ENCODE peak calls at places on chromosomes 5 and 9, in seven cellular contexts. U is lung, I is right atrium auricular region, X is tibial nerve, Y is body of pancreas, A is coronary artery, Q is HCT116. N is an unnamed sample.

GRCh38 chr9:135136991-135137390 is 49.5 kb downstream of the OLFM1 start:
- DNase-seq in Y (no peak), X (no peak), A (no peak), Q (no peak), U (no peak), I (no peak), N (no peak)

GRCh38 chr9:116298992-116299391 is 145.4 kb downstream of the PAPPA start:
- DNase-seq in Y (no peak), A (no peak), Q (no peak), X (no peak), I (no peak), U (no peak), N (no peak)

GRCh38 chr5:14265574-14265973 is 122.4 kb downstream of the TRIO start:
- DNase-seq in X (no peak), Q (peak), Y (no peak), A (no peak), I (no peak), U (no peak), N (peak)

GRCh38 chr5:12772276-12772675 is 868.0 kb upstream of the CTNND2 start:
- DNase-seq in U (no peak), I (no peak), Y (no peak), X (no peak), A (no peak), Q (no peak), N (no peak)

GRCh38 chr5:1206521-1207412 is 5.4 kb downstream of the SLC6A19 start:
- DNase-seq in I (no peak), Y (no peak), U (no peak), Q (no peak), X (no peak), A (no peak), N (no peak)

GRCh38 chr5:122761115-122761514 is 13.8 kb upstream of the SNX2 start:
- DNase-seq in X (no peak), Q (no peak), U (no peak), I (no peak), A (no peak), Y (no peak), N (no peak)

GRCh38 chr5:157828949-157829639 is 29.9 kb downstream of the CLINT1 start:
- DNase-seq in X (no peak), U (no peak), Q (no peak), I (no peak), A (no peak), Y (no peak), N (peak)

GRCh38 chr9:90805006-90805993 is 3.7 kb downstream of the SYK start:
- DNase-seq in Y (no peak), U (no peak), A (no peak), I (no peak), X (no peak), Q (no peak), N (no peak)

GRCh38 chr5:9513825-9514224 is 32.0 kb downstream of the SEMA5A start:
- DNase-seq in Y (no peak), Q (no peak), U (no peak), A (no peak), X (no peak), I (no peak), N (peak)

GRCh38 chr9:30039712-30040111 is 2344.7 kb upstream of the ACO1 start:
- DNase-seq in I (no peak), A (no peak), Y (no peak), X (no peak), U (no peak), Q (no peak), N (no peak)

DNA sequence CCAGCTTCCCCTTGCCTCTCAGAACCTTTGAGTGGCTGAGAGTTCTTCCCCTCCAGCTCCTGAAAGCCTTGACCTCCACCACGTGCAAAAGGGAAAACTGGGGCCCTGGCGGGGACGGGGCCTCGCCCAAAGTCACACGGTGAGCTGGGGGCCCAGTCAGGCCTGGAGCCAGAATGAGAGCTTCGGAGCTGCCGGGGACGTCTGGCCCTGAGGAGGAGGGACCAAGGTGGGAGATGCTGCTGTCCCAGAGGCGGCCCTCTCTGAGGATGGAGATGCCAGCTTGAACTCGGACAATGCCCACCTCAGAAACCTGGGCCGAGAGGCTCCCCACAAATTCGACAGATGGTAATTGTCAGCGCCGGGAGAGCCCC is 652 bp downstream of the AK8 start:
- DNase-seq in X (no peak), U (no peak), I (no peak), Q (no peak), A (no peak), Y (no peak), N (no peak)
- H3K4me3 ChIP-seq in X (peak), U (no peak), I (peak), Q (peak), A (peak), Y (peak), N (peak)

DNA sequence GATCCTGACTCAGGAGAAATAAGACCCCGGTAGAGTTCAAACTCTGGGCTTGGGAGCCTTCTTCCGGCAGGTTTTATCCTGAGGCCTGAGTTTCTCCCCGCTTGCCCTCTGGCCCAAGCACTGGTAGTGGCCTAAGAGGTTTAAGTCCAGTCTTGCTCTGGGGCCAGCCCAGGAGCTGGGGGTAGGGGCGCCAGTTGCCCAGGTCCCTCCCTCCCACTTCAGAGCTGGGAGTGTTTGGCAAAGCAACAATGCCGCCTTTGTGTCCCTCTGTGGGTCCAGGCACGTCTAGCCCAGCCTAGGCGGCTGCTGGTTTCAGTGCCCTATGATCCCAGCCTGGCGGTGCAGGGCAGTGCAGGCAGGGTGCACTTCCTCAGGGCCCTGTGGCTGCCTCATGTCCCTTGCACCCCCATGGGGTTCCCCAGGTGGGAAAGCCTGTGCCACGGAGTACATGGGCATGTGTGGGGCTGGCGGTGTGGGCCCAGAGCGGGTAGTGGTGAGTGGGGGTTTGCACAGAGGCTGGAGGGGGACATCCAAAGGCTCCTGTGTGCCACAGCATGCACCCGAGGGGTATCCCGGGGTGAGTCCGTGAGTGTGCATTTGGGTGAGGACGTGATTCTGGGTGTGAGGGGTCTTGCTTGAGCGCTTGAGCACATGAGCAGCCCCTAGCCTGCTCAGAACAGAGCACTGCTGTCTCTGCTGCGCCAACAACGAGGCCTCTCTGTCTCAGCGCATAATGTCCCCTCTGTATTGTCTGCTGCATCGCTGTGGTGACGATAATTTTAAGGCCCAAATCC is 61.7 kb upstream of the PSD2 start:
- DNase-seq in A (no peak), Q (no peak), X (no peak), I (no peak), U (no peak), Y (peak), N (no peak)
- TF ChIP-seq CTCF in A (no peak), Q (no peak), X (no peak), I (no peak), U (no peak), Y (no peak), N (no peak)

GRCh38 chr9:125239631-125240597 is 1.2 kb downstream of the HSPA5 start:
- DNase-seq in Q (no peak), X (no peak), A (no peak), I (no peak), U (no peak), Y (no peak), N (no peak)

GRCh38 chr9:125238127-125238914 is 2.8 kb downstream of the HSPA5 start:
- DNase-seq in U (no peak), I (no peak), A (no peak), Q (no peak), X (no peak), Y (no peak), N (no peak)

GRCh38 chr9:125241000-125241862 is at the start of gene HSPA5:
- DNase-seq in U (peak), A (peak), I (peak), X (peak), Q (peak), Y (peak), N (peak)

GRCh38 chr9:125240649-125240999 is 519 bp downstream of the HSPA5 start:
- DNase-seq in Q (no peak), A (no peak), X (peak), I (peak), U (peak), Y (peak), N (peak)

GRCh38 chr9:125238915-125239446 is 2.2 kb downstream of the HSPA5 start:
- DNase-seq in U (no peak), Q (no peak), X (no peak), I (no peak), A (no peak), Y (no peak), N (no peak)
- H3K4me3 ChIP-seq in U (peak), Q (no peak), X (peak), I (peak), A (peak), Y (peak), N (peak)

GRCh38 chr5:88734191-88734640 is 148.8 kb downstream of the MEF2C start:
- DNase-seq in U (no peak), X (no peak), Q (no peak), I (no peak), A (no peak), Y (no peak), N (no peak)
- TF ChIP-seq CTCF in U (no peak), X (no peak), Q (no peak), I (no peak), A (no peak), Y (no peak), N (no peak)

GRCh38 chr9:79812507-79813261 is 240.9 kb downstream of the TLE4 start:
- DNase-seq in X (no peak), Y (no peak), U (no peak), I (no peak), A (no peak), Q (no peak), N (no peak)
- H3K4me3 ChIP-seq in X (no peak), Y (no peak), U (no peak), I (no peak), A (peak), Q (no peak), N (no peak)

GRCh38 chr9:80509358-80509757 is 937.6 kb downstream of the TLE4 start:
- DNase-seq in U (no peak), A (no peak), Y (no peak), X (no peak), Q (no peak), I (no peak), N (no peak)
- TF ChIP-seq CTCF in U (no peak), A (no peak), Y (no peak), X (no peak), Q (no peak), I (no peak), N (no peak)

GRCh38 chr5:148507644-148508043 is 123.9 kb downstream of the FBXO38 start:
- DNase-seq in Q (no peak), X (no peak), A (no peak), U (no peak), Y (no peak), I (no peak), N (no peak)
- H3K4me3 ChIP-seq in Q (no peak), X (no peak), A (no peak), U (no peak), Y (no peak), I (no peak), N (no peak)

GRCh38 chr9:35521708-35522107 is 31.8 kb downstream of the RUSC2 start:
- DNase-seq in U (no peak), Q (no peak), I (no peak), A (no peak), X (no peak), Y (no peak), N (no peak)

GRCh38 chr9:35519697-35520403 is 29.9 kb downstream of the RUSC2 start:
- DNase-seq in I (no peak), X (no peak), A (no peak), U (no peak), Y (no peak), Q (no peak), N (peak)

GRCh38 chr9:35522725-35523124 is 32.8 kb downstream of the RUSC2 start:
- DNase-seq in Q (no peak), Y (no peak), I (no peak), A (no peak), X (no peak), U (no peak), N (no peak)

GRCh38 chr9:35520404-35520790 is 30.5 kb downstream of the RUSC2 start:
- DNase-seq in Q (no peak), X (no peak), Y (no peak), A (no peak), U (no peak), I (no peak), N (no peak)

GRCh38 chr9:35522189-35522588 is 32.3 kb downstream of the RUSC2 start:
- DNase-seq in Q (no peak), Y (no peak), I (no peak), A (no peak), U (no peak), X (no peak), N (no peak)
- TF ChIP-seq CTCF in Q (no peak), Y (no peak), I (no peak), A (no peak), U (no peak), X (no peak), N (no peak)

N was measured in epithelial cell of esophagus.